ENCODE peak calls at places on chromosomes 11 and 22, in four cellular contexts. R is bronchial epithelial cell, J is psoas muscle, V is fibroblast of mammary gland. E is an unnamed sample.

GRCh38 chr11:8199676-8200075 is 30.9 kb upstream of the RIC3 start:
- DNase-seq in R (no peak), V (no peak), J (no peak), E (no peak)

GRCh38 chr22:32327066-32327465 is 30.6 kb upstream of the RFPL3 start:
- DNase-seq in R (peak; percentile 22), V (peak; percentile 9), J (no peak), E (peak; percentile 4)

GRCh38 chr22:47196493-47196849 is 434.0 kb downstream of the TBC1D22A start:
- DNase-seq in R (no peak), J (no peak), V (no peak), E (no peak)

GRCh38 chr22:36373258-36373579 is 14.5 kb downstream of the MYH9 start:
- DNase-seq in J (peak; percentile 66), V (no peak), R (peak; percentile 58), E (no peak)

GRCh38 chr22:45006101-45006872 is 3.5 kb downstream of the PHF21B start:
- DNase-seq in V (no peak), J (no peak), R (no peak), E (peak; percentile 18)

GRCh38 chr22:37803636-37804371 is 3.9 kb upstream of the GCAT start:
- DNase-seq in J (no peak), R (no peak), V (no peak), E (no peak)

GRCh38 chr11:63840356-63841060 is 1.6 kb downstream of the MARK2 start:
- DNase-seq in V (no peak), R (peak; percentile 39), J (no peak), E (no peak)

GRCh38 chr11:59776210-59777066 is 21.3 kb downstream of the STX3 start:
- DNase-seq in J (no peak), R (peak; percentile 99), V (peak; percentile 62), E (peak; percentile 56)

GRCh38 chr11:127017482-127017881 is 16.9 kb upstream of the KIRREL3 start:
- DNase-seq in J (no peak), R (peak; percentile 41), V (peak; percentile 68), E (peak; percentile 73)

GRCh38 chr11:62546937-62547625 is 475 bp upstream of the AHNAK start:
- DNase-seq in J (no peak), R (peak; percentile 78), V (peak; percentile 64), E (peak; percentile 82)

GRCh38 chr11:83191491-83191890 is 2.0 kb upstream of the ANKRD42 start:
- DNase-seq in R (no peak), J (no peak), V (no peak), E (no peak)

GRCh38 chr11:36751251-36751839 is 153.3 kb upstream of the RAG2 start:
- DNase-seq in V (no peak), R (no peak), J (no peak), E (no peak)

GRCh38 chr22:26213826-26214225 is 44.6 kb downstream of the SEZ6L start:
- DNase-seq in V (no peak), J (no peak), R (no peak), E (no peak)

DNA sequence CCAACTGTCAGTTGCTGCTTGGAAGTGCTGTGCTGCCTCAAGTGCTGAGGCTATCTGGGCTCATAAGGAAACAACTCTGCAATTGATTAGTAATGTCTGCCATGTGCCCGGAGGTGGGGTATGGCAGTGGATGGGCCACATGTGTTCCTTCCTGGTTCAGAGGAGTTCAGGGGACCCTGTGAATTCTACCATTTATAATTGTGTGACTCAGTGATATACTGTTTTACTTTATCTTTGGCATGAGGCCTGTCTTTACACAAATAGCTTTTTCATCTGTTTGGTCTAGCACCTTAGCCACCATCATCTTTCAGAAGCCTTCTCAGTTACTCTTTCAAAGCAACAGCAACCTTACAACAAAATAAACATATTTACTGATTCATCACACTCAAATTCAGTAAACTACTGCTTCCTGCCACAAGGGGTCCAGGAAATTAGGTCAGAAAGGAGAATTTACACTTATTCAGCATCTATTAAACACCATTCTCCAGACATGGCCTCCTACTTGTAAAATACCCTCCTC is 20.9 kb downstream of the DKK3 start:
- DNase-seq in V (peak; percentile 54), R (peak; percentile 35), J (no peak), E (peak; percentile 46)
- TF ChIP-seq CTCF in V (peak; percentile 51), R (peak; percentile 16), J (peak; percentile 4), E (peak; percentile 46)

GRCh38 chr11:119319136-119319701 is 2.3 kb upstream of the MCAM start:
- DNase-seq in J (no peak), R (no peak), V (no peak), E (no peak)

GRCh38 chr11:119317592-119318239 is 786 bp upstream of the MCAM start:
- DNase-seq in R (peak; percentile 80), J (no peak), V (no peak), E (no peak)

GRCh38 chr11:119319702-119320592 is 3.0 kb upstream of the MCAM start:
- DNase-seq in J (no peak), V (no peak), R (no peak), E (no peak)

GRCh38 chr11:119316729-119317591 is at the start of gene MCAM:
- DNase-seq in V (no peak), J (no peak), R (no peak), E (peak; percentile 54)

GRCh38 chr11:119318240-119319135 is 1.6 kb upstream of the MCAM start:
- DNase-seq in V (peak; percentile 54), R (peak; percentile 93), J (no peak), E (no peak)
- H3K4me3 ChIP-seq in V (no peak overlapping the region), R (no peak overlapping the region), J (peak overlapping the region; percentile 77), E (no peak overlapping the region)

DNA sequence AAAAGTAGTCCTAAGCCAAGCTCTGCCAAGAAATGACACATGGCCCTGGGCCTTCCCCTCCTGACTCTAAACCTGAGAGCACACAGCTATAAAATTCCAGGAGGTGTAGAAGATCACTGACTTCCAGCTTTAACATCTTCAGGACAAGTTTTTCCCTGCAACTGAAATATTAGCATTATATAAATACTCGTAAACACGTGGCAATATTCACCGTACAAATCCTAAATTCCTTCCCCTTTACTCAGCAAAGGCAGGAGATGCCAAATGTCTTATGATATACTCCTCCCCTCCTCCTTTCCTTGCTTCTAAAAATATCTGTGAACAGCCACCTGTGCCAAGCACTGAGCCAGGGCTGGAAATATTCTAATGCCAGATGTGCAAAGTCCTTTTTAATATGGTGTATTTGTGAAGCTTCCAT is 194.0 kb downstream of the LARGE1 start:
- DNase-seq in R (peak; percentile 47), V (peak; percentile 65), J (no peak), E (no peak)
- TF ChIP-seq CTCF in R (no peak), V (no peak), J (no peak), E (no peak)

GRCh38 chr11:111540114-111540920 is at the start of gene LAYN:
- DNase-seq in V (peak; percentile 42), R (no peak), J (peak; percentile 69), E (peak; percentile 88)

GRCh38 chr11:111540921-111541208 is 345 bp downstream of the LAYN start:
- DNase-seq in R (no peak), J (no peak), V (no peak), E (no peak)

GRCh38 chr11:111539426-111540113 is 950 bp upstream of the LAYN start:
- DNase-seq in J (no peak), V (no peak), R (no peak), E (no peak)

GRCh38 chr11:111541209-111542061 is 915 bp downstream of the LAYN start:
- DNase-seq in V (peak; percentile 74), R (peak; percentile 58), J (peak; percentile 79), E (no peak)

GRCh38 chr11:111542606-111543275 is 2.2 kb downstream of the LAYN start:
- DNase-seq in J (no peak), R (no peak), V (no peak), E (no peak)
- H3K4me3 ChIP-seq in J (no peak overlapping the region), R (no peak overlapping the region), V (no peak overlapping the region), E (peak overlapping the region; percentile 69)

GRCh38 chr11:75523189-75523588 is 2.6 kb downstream of the GDPD5 start:
- DNase-seq in V (no peak), J (no peak), R (no peak), E (no peak)
- TF ChIP-seq CTCF in V (no peak), J (no peak), R (no peak), E (no peak)

GRCh38 chr11:3382613-3383275 is 3.8 kb upstream of the ZNF195 start:
- DNase-seq in J (no peak), V (no peak), R (no peak), E (no peak)

GRCh38 chr11:3380706-3381570 is 2.0 kb upstream of the ZNF195 start:
- DNase-seq in R (no peak), V (peak; percentile 55), J (no peak), E (peak; percentile 54)

GRCh38 chr11:3378426-3379423 is at the start of gene ZNF195:
- DNase-seq in R (peak; percentile 89), J (peak; percentile 99), V (peak; percentile 90), E (peak; percentile 98)

DNA sequence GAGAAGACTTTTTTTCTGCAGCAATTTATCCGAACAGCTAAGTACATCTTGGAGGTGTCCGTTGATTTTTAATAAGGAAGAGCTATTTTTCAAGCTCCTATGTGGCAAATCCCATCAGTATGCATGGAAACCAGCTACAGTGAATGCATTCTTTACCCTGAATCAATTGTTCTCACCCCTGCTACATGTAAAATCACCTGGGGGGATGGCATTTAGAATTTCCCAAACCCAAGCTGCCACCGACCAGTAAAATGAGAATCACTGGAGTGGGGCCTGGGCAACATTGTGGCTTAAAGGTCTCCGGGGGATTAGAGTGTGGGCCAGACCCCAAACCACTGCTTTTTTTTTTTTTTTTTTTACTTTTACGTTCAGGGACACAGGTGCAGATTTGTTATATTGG is 2.8 kb upstream of the ZNF195 start:
- DNase-seq in R (no peak), J (no peak), V (no peak), E (no peak)
- H3K4me3 ChIP-seq in R (no peak overlapping the region), J (no peak overlapping the region), V (peak overlapping the region; percentile 57), E (peak overlapping the region; percentile 56)

GRCh38 chr11:75351541-75352416 is at the start of gene ARRB1:
- DNase-seq in R (no peak), V (no peak), J (peak; percentile 78), E (no peak)
- TF ChIP-seq CTCF in R (peak; percentile 19), V (no peak), J (no peak), E (no peak)

GRCh38 chr11:68009391-68010000 is 631 bp upstream of the ALDH3B1 start:
- DNase-seq in V (peak; percentile 59), J (no peak), R (no peak), E (no peak)

GRCh38 chr11:68011046-68011943 is 1.2 kb downstream of the ALDH3B1 start:
- DNase-seq in J (no peak), V (no peak), R (no peak), E (no peak)

GRCh38 chr11:68008381-68009337 is 1.5 kb upstream of the ALDH3B1 start:
- DNase-seq in J (no peak), V (no peak), R (no peak), E (no peak)

GRCh38 chr11:68012044-68012842 is 2.1 kb downstream of the ALDH3B1 start:
- DNase-seq in V (no peak), J (no peak), R (no peak), E (no peak)

GRCh38 chr11:68010058-68011041 is at the start of gene ALDH3B1:
- DNase-seq in J (peak; percentile 96), V (peak; percentile 84), R (no peak), E (peak; percentile 92)
- H3K4me3 ChIP-seq in J (peak within 1 kb of the TSS; percentile 57), V (peak within 1 kb of the TSS; percentile 47), R (peak within 1 kb of the TSS; percentile 19), E (peak within 1 kb of the TSS; percentile 77)

E was measured in foreskin fibroblast.